ENCODE peak calls at places on chromosomes 12 and 14, in six cellular contexts. Q, X, W, N, K and D are unnamed samples.

GRCh38 chr12:132409495-132410295 is 80.3 kb upstream of the FBRSL1 start:
- DNase-seq in X (peak), K (no peak), Q (no peak), W (no peak), N (no peak), D (no peak)

GRCh38 chr14:24678801-24679247 is 44.8 kb upstream of the GZMB start:
- DNase-seq in K (peak), N (peak), W (peak), X (peak), Q (peak), D (peak)

GRCh38 chr12:19220861-19221466 is 91.4 kb downstream of the PLEKHA5 start:
- DNase-seq in N (no peak), K (no peak), X (no peak), Q (no peak), W (peak), D (no peak)

GRCh38 chr14:89141862-89142261 is 275.2 kb downstream of the FOXN3 start:
- DNase-seq in Q (no peak), X (no peak), W (no peak), N (no peak), K (no peak), D (no peak)

GRCh38 chr12:53065975-53066593 is 13.1 kb downstream of the SPRYD3 start:
- DNase-seq in W (peak), X (peak), K (peak), Q (no peak), N (peak), D (peak)

GRCh38 chr12:88036368-88036965 is 7.3 kb upstream of the C12orf50 start:
- DNase-seq in K (no peak), X (no peak), Q (no peak), W (peak), N (no peak), D (no peak)

GRCh38 chr12:116736962-116737773 is 701 bp downstream of the SPRING1 start:
- DNase-seq in W (peak), X (no peak), N (no peak), Q (no peak), K (no peak), D (no peak)

GRCh38 chr12:94495458-94496137 is 35.9 kb upstream of the CEP83 start:
- DNase-seq in Q (no peak), N (no peak), K (no peak), W (no peak), X (no peak), D (no peak)

GRCh38 chr14:103836976-103837725 is 10.2 kb downstream of the PPP1R13B start:
- DNase-seq in Q (no peak), K (no peak), W (no peak), N (no peak), X (no peak), D (no peak)

GRCh38 chr12:8822298-8822697 is at the start of gene A2ML1:
- DNase-seq in Q (no peak), K (no peak), W (no peak), N (no peak), X (no peak), D (no peak)

GRCh38 chr14:78725086-78725485 is 554.9 kb downstream of the NRXN3 start:
- DNase-seq in K (peak), W (no peak), X (no peak), Q (no peak), N (no peak), D (no peak)

GRCh38 chr12:52229836-52230343 is 3.2 kb upstream of the KRT7 start:
- DNase-seq in Q (no peak), K (no peak), N (no peak), W (no peak), X (no peak), D (no peak)

GRCh38 chr12:13788626-13789025 is 192.8 kb downstream of the GRIN2B start:
- DNase-seq in W (no peak), K (no peak), Q (no peak), N (no peak), X (no peak), D (no peak)

GRCh38 chr12:83710851-83711250 is 1024.1 kb downstream of the TMTC2 start:
- DNase-seq in N (no peak), W (no peak), X (no peak), Q (no peak), K (no peak), D (no peak)

GRCh38 chr12:28269851-28270250 is 79.6 kb downstream of the CCDC91 start:
- DNase-seq in W (no peak), N (no peak), Q (no peak), K (no peak), X (no peak), D (no peak)

GRCh38 chr14:89372156-89372555 is 44.9 kb downstream of the FOXN3 start:
- DNase-seq in W (no peak), X (no peak), Q (no peak), N (no peak), K (no peak), D (no peak)

GRCh38 chr12:15536446-15536845 is 214.1 kb downstream of the PTPRO start:
- DNase-seq in X (no peak), K (no peak), Q (no peak), N (no peak), W (no peak), D (no peak)

GRCh38 chr14:101025131-101025530 is 121.6 kb upstream of the RTL1 start:
- DNase-seq in X (no peak), K (no peak), Q (no peak), W (no peak), N (no peak), D (no peak)

GRCh38 chr12:111598637-111599458 is at the start of gene ATXN2:
- DNase-seq in X (peak), W (peak), K (peak), N (peak), Q (no peak), D (no peak)

GRCh38 chr12:89238593-89238992 is 113.7 kb downstream of the DUSP6 start:
- DNase-seq in N (no peak), K (no peak), W (no peak), Q (no peak), X (peak), D (no peak)

GRCh38 chr14:63717704-63718103 is 10.2 kb downstream of the SGPP1 start:
- DNase-seq in W (peak), K (no peak), Q (no peak), N (no peak), X (no peak), D (no peak)

GRCh38 chr14:100396266-100396795 is 73.2 kb downstream of the SLC25A47 start:
- DNase-seq in N (no peak), Q (no peak), X (no peak), K (no peak), W (no peak), D (no peak)

GRCh38 chr14:61308198-61308597 is 13.2 kb upstream of the PRKCH start:
- DNase-seq in K (no peak), Q (no peak), W (no peak), N (no peak), X (no peak), D (no peak)

GRCh38 chr12:54683388-54683787 is 35.2 kb upstream of the DCD start:
- DNase-seq in N (no peak), Q (no peak), W (no peak), K (no peak), X (no peak), D (no peak)

GRCh38 chr12:113293100-113293499 is 41.8 kb downstream of the SLC8B1 start:
- DNase-seq in X (peak), K (no peak), W (no peak), Q (no peak), N (no peak), D (no peak)

GRCh38 chr12:779745-780734 is 27.7 kb downstream of the WNK1 start:
- DNase-seq in W (peak), Q (peak), K (no peak), X (no peak), N (no peak), D (no peak)